ENCODE peak calls at places on chromosomes 12 and 14, in nine cellular contexts. N, S, X, A, O, H, J, M and B are unnamed samples.
A peak's percentile ranks its signal among the peaks of the same experiment; 100 is the strongest.

GRCh38 chr14:69090187-69090789 is 62.6 kb downstream of the DCAF5 start:
- DNase-seq in N (no peak), S (no peak), X (peak; percentile 61), A (peak; percentile 45), O (no peak), H (peak; percentile 47), J (no peak), M (peak; percentile 40), B (no peak)

GRCh38 chr12:52679875-52680274 is 332 bp downstream of the KRT1 start:
- DNase-seq in N (no peak), S (no peak), X (no peak), A (no peak), O (no peak), H (no peak), J (no peak), M (no peak), B (no peak)

GRCh38 chr12:2417761-2418160 is 365.0 kb downstream of the CACNA1C start:
- DNase-seq in N (no peak), S (peak; percentile 17), X (no peak), A (no peak), O (no peak), H (no peak), J (no peak), M (no peak), B (no peak)

GRCh38 chr14:102822311-102822863 is 45.1 kb downstream of the TRAF3 start:
- DNase-seq in N (no peak), S (no peak), X (no peak), A (no peak), O (no peak), H (no peak), J (no peak), M (no peak), B (no peak)

GRCh38 chr14:96573473-96574100 is 71.4 kb downstream of the PAPOLA start:
- DNase-seq in N (no peak), S (no peak), X (peak; percentile 51), A (no peak), O (no peak), H (no peak), J (no peak), M (no peak), B (no peak)

GRCh38 chr12:113089839-113090238 is 33.3 kb downstream of the DTX1 start:
- DNase-seq in N (no peak), S (no peak), X (no peak), A (no peak), O (no peak), H (no peak), J (no peak), M (no peak), B (no peak)

GRCh38 chr14:39368261-39368959 is 63.8 kb downstream of the FBXO33 start:
- DNase-seq in N (no peak), S (no peak), X (peak; percentile 96), A (peak; percentile 44), O (peak; percentile 9), H (peak; percentile 43), J (no peak), M (no peak), B (no peak)

GRCh38 chr12:633731-634130 is 29.5 kb downstream of the NINJ2 start:
- DNase-seq in N (peak; percentile 4), S (no peak), X (no peak), A (no peak), O (no peak), H (no peak), J (no peak), M (no peak), B (no peak)

GRCh38 chr12:1644523-1645438 is 15.8 kb downstream of the WNT5B start:
- DNase-seq in N (no peak), S (peak; percentile 75), X (no peak), A (no peak), O (peak; percentile 69), H (peak; percentile 34), J (peak; percentile 84), M (no peak), B (no peak)

GRCh38 chr14:54606178-54606577 is 39.2 kb downstream of the SAMD4A start:
- DNase-seq in N (no peak), S (no peak), X (peak; percentile 86), A (no peak), O (no peak), H (no peak), J (no peak), M (no peak), B (no peak)
- H3K27ac ChIP-seq in N (no peak overlapping the region), S (no peak overlapping the region), X (no peak overlapping the region), A (no peak overlapping the region), O (no peak overlapping the region), H (no peak overlapping the region), J (no peak overlapping the region), M (no peak overlapping the region), B (no peak overlapping the region)

GRCh38 chr12:109952160-109952858 is 43.9 kb downstream of the GIT2 start:
- DNase-seq in N (no peak), S (no peak), X (no peak), A (no peak), O (no peak), H (no peak), J (no peak), M (no peak), B (no peak)

GRCh38 chr12:109953656-109954055 is 42.5 kb downstream of the GIT2 start:
- DNase-seq in N (no peak), S (no peak), X (no peak), A (no peak), O (no peak), H (no peak), J (no peak), M (no peak), B (no peak)

GRCh38 chr12:109951136-109951535 is 45.0 kb downstream of the GIT2 start:
- DNase-seq in N (no peak), S (no peak), X (no peak), A (peak; percentile 31), O (no peak), H (peak; percentile 17), J (no peak), M (no peak), B (no peak)

GRCh38 chr12:109951751-109952150 is 44.4 kb downstream of the GIT2 start:
- DNase-seq in N (no peak), S (no peak), X (peak; percentile 51), A (peak; percentile 69), O (no peak), H (peak; percentile 74), J (no peak), M (no peak), B (no peak)

DNA sequence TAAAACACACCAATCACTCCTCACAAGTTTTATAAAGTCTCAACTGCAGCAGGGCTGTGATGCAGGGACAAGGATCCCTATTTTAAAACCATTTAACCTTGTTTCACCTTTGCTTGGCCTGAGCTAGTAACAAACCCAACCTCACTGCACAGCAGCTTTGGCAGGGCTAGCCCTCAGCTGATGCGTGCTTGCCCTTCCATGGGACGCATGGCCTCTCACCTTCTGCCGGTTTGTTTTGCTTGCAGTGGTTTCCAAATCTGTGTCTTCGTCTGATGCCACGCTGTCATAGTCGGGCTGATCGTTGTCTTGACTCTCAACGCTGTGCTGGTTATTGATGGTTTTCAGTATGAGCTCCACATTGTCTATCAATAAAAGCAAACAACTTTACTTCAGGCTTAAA is 43.3 kb downstream of the GIT2 start:
- DNase-seq in N (no peak), S (no peak), X (no peak), A (no peak), O (no peak), H (no peak), J (no peak), M (no peak), B (no peak)
- H3K27ac ChIP-seq in N (no peak overlapping the region), S (no peak overlapping the region), X (no peak overlapping the region), A (peak overlapping the region; percentile 92), O (no peak overlapping the region), H (no peak overlapping the region), J (peak overlapping the region; percentile 34), M (no peak overlapping the region), B (no peak overlapping the region)

GRCh38 chr14:94602722-94603121 is 9.5 kb upstream of the SERPINA3 start:
- DNase-seq in N (no peak), S (no peak), X (no peak), A (no peak), O (no peak), H (no peak), J (no peak), M (no peak), B (no peak)
- H3K27ac ChIP-seq in N (peak overlapping the region; percentile 91), S (peak overlapping the region; percentile 24), X (no peak overlapping the region), A (no peak overlapping the region), O (no peak overlapping the region), H (peak overlapping the region; percentile 99), J (no peak overlapping the region), M (no peak overlapping the region), B (peak overlapping the region; percentile 83)

GRCh38 chr14:50830044-50830931 is 674 bp downstream of the NIN start:
- DNase-seq in N (peak; percentile 74), S (peak; percentile 80), X (peak; percentile 64), A (no peak), O (peak; percentile 80), H (peak; percentile 32), J (peak; percentile 91), M (peak; percentile 69), B (no peak)

GRCh38 chr14:50828738-50829471 is 2.1 kb downstream of the NIN start:
- DNase-seq in N (no peak), S (no peak), X (no peak), A (no peak), O (no peak), H (no peak), J (no peak), M (no peak), B (no peak)

GRCh38 chr14:50831704-50832130 is 755 bp upstream of the NIN start:
- DNase-seq in N (no peak), S (no peak), X (peak; percentile 42), A (no peak), O (peak; percentile 49), H (no peak), J (no peak), M (no peak), B (no peak)

GRCh38 chr14:50830932-50831703 is at the start of gene NIN:
- DNase-seq in N (peak; percentile 80), S (peak; percentile 91), X (peak; percentile 74), A (no peak), O (peak; percentile 74), H (peak; percentile 79), J (peak; percentile 97), M (peak; percentile 76), B (no peak)

DNA sequence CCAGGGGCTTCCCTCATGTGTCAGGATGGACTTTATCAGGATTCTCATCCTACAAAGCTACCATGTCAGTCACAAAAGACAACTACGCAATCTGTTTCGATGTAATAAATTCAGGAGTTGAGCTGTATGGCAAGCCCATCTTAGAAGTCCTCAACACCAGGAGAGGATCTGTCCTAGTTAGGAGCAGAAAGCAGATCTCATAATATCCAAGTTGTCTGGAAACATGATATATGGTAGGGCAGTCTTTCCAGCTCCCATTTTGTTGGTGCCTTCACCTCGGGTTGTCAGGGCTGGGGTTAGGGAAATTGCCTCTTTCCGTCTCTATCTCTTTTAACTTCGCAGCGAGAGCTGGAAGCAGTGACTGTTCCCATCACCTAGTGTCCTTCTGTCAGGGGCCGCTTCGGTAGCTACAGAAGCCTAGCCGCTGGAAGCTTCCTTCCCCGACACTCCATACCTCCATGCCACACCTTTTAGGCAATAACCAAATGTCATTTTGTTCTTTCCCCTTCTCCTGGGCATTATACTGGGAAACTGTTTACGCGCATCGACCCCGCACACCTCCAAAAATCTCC is 1.4 kb downstream of the NIN start:
- DNase-seq in N (no peak), S (no peak), X (peak; percentile 37), A (no peak), O (peak; percentile 53), H (no peak), J (no peak), M (no peak), B (no peak)
- H3K27ac ChIP-seq in N (no peak overlapping the region), S (no peak overlapping the region), X (no peak overlapping the region), A (no peak overlapping the region), O (peak overlapping the region; percentile 79), H (peak overlapping the region; percentile 80), J (peak overlapping the region; percentile 93), M (peak overlapping the region; percentile 76), B (peak overlapping the region; percentile 90)